ENCODE peak calls at places on chromosomes 16 and 17, in six cellular contexts. One of them, this sample, is unnamed.

GRCh38 chr17:10286324-10286723 is 86.5 kb downstream of the MYH13 start:
- DNase-seq in tibial artery: no peak
- DNase-seq in neural progenitor cell: no peak
- DNase-seq in glutamatergic neuron: no peak
- DNase-seq in dorsolateral prefrontal cortex: no peak
- DNase-seq in AG09309: no peak
- DNase-seq in this sample: no peak

GRCh38 chr17:51857052-51857593 is 301.4 kb downstream of the CA10 start:
- DNase-seq in tibial artery: no peak
- DNase-seq in neural progenitor cell: peak
- DNase-seq in glutamatergic neuron: no peak
- DNase-seq in dorsolateral prefrontal cortex: peak
- DNase-seq in AG09309: no peak
- DNase-seq in this sample: no peak

GRCh38 chr17:28916302-28916934 is 13.5 kb upstream of the DHRS13 start:
- DNase-seq in tibial artery: peak
- DNase-seq in neural progenitor cell: peak
- DNase-seq in glutamatergic neuron: peak
- DNase-seq in dorsolateral prefrontal cortex: peak
- DNase-seq in AG09309: no peak
- DNase-seq in this sample: no peak

GRCh38 chr16:1741553-1742165 is 29.7 kb downstream of the NME3 start:
- DNase-seq in tibial artery: no peak
- DNase-seq in neural progenitor cell: no peak
- DNase-seq in glutamatergic neuron: peak
- DNase-seq in dorsolateral prefrontal cortex: peak
- DNase-seq in AG09309: no peak
- DNase-seq in this sample: no peak

GRCh38 chr17:50180593-50180992 is 14.8 kb downstream of the SGCA start:
- DNase-seq in tibial artery: no peak
- DNase-seq in neural progenitor cell: no peak
- DNase-seq in glutamatergic neuron: no peak
- DNase-seq in dorsolateral prefrontal cortex: no peak
- DNase-seq in AG09309: no peak
- DNase-seq in this sample: peak

GRCh38 chr16:15701975-15702970 is 52.2 kb downstream of the NDE1 start:
- DNase-seq in tibial artery: no peak
- DNase-seq in neural progenitor cell: no peak
- DNase-seq in glutamatergic neuron: no peak
- DNase-seq in dorsolateral prefrontal cortex: no peak
- DNase-seq in AG09309: no peak
- DNase-seq in this sample: no peak

GRCh38 chr17:48231995-48232729 is 124.6 kb downstream of the SNX11 start:
- DNase-seq in tibial artery: no peak
- DNase-seq in neural progenitor cell: no peak
- DNase-seq in glutamatergic neuron: no peak
- DNase-seq in dorsolateral prefrontal cortex: no peak
- DNase-seq in AG09309: no peak
- DNase-seq in this sample: no peak

GRCh38 chr16:31706925-31707324 is 166.7 kb upstream of the ZNF267 start:
- DNase-seq in tibial artery: no peak
- DNase-seq in neural progenitor cell: no peak
- DNase-seq in glutamatergic neuron: no peak
- DNase-seq in dorsolateral prefrontal cortex: no peak
- DNase-seq in AG09309: no peak
- DNase-seq in this sample: no peak

GRCh38 chr16:17467923-17468540 is 2.7 kb downstream of the XYLT1 start:
- DNase-seq in tibial artery: peak
- DNase-seq in neural progenitor cell: peak
- DNase-seq in glutamatergic neuron: peak
- DNase-seq in dorsolateral prefrontal cortex: peak
- DNase-seq in AG09309: no peak
- DNase-seq in this sample: peak

GRCh38 chr17:78210111-78210510 is 3.9 kb upstream of the BIRC5 start:
- DNase-seq in tibial artery: no peak
- DNase-seq in neural progenitor cell: no peak
- DNase-seq in glutamatergic neuron: no peak
- DNase-seq in dorsolateral prefrontal cortex: peak
- DNase-seq in AG09309: no peak
- DNase-seq in this sample: no peak

GRCh38 chr17:63529711-63530556 is 6.8 kb downstream of the KCNH6 start:
- DNase-seq in tibial artery: no peak
- DNase-seq in neural progenitor cell: no peak
- DNase-seq in glutamatergic neuron: no peak
- DNase-seq in dorsolateral prefrontal cortex: no peak
- DNase-seq in AG09309: no peak
- DNase-seq in this sample: no peak
- TF ChIP-seq CTCF in tibial artery: no peak
- TF ChIP-seq CTCF in neural progenitor cell: no peak
- TF ChIP-seq CTCF in glutamatergic neuron: no peak
- TF ChIP-seq CTCF in dorsolateral prefrontal cortex: no peak
- TF ChIP-seq CTCF in AG09309: no peak
- TF ChIP-seq CTCF in this sample: no peak

DNA sequence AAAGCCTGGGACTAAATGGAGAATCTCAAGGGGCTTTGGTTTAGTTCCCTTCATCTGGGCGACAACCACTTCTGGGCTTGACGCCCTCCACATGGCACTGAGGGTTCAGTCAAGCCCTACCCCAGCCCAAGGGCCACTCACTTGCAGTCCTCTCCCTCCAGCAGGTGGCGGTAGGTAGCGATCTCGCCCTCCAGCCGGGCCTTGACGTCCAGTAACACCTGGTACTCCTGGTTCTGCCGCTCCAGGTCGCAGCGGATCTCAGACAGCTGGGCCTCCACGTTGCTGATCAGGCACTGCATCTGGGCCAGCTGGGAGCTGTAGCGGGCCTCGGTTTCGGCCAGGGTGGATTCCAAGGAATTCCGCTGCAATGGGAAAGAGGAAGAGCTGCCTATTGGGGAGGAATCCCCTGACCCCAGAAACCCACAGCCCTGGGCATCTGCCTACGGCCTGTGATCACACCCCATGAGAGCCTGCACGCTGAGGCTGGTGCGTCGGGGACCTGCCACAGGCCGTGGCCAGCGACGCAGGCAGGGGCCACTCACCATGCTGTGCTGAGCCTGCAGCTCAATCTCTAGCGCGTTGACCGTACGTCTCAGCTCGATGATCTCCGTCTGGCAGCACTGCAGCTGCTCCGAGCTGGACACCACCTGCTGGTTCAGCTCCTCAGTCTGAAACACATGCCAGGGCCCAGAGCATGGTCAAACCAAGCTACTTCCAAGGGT is 2.7 kb downstream of the KRT36 start:
- DNase-seq in tibial artery: no peak
- DNase-seq in neural progenitor cell: peak
- DNase-seq in glutamatergic neuron: no peak
- DNase-seq in dorsolateral prefrontal cortex: no peak
- DNase-seq in AG09309: no peak
- DNase-seq in this sample: peak
- TF ChIP-seq CTCF in tibial artery: no peak
- TF ChIP-seq CTCF in neural progenitor cell: peak
- TF ChIP-seq CTCF in glutamatergic neuron: peak
- TF ChIP-seq CTCF in dorsolateral prefrontal cortex: peak
- TF ChIP-seq CTCF in AG09309: peak
- TF ChIP-seq CTCF in this sample: peak

GRCh38 chr16:82439678-82440293 is 187.0 kb upstream of the CDH13 start:
- DNase-seq in tibial artery: no peak
- DNase-seq in neural progenitor cell: peak
- DNase-seq in glutamatergic neuron: peak
- DNase-seq in dorsolateral prefrontal cortex: no peak
- DNase-seq in AG09309: no peak
- DNase-seq in this sample: no peak
- TF ChIP-seq CTCF in tibial artery: peak
- TF ChIP-seq CTCF in neural progenitor cell: peak
- TF ChIP-seq CTCF in glutamatergic neuron: peak
- TF ChIP-seq CTCF in dorsolateral prefrontal cortex: peak
- TF ChIP-seq CTCF in AG09309: peak
- TF ChIP-seq CTCF in this sample: no peak

DNA sequence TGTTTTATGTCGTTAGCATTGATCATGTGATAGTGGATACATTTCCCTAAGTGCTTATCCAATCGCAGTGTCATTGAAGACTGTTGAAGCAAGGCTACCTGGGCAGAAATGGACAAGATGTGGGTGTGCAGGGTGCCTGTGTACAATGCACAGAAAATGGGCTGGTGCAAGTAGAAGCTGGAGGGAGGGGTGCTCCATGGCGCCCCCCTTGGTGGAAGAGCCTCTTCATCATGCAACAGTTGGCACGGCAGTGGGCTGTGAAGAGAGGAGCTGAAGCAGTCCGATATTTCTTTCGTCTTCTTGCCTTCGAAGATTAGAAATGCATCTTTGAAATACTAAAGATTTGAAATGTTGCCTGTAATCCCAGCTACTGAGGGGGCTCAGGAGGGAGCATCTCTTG is 100.5 kb downstream of the PLCG2 start:
- DNase-seq in tibial artery: no peak
- DNase-seq in neural progenitor cell: peak
- DNase-seq in glutamatergic neuron: no peak
- DNase-seq in dorsolateral prefrontal cortex: no peak
- DNase-seq in AG09309: no peak
- DNase-seq in this sample: no peak
- TF ChIP-seq CTCF in tibial artery: no peak
- TF ChIP-seq CTCF in neural progenitor cell: peak
- TF ChIP-seq CTCF in glutamatergic neuron: peak
- TF ChIP-seq CTCF in dorsolateral prefrontal cortex: no peak
- TF ChIP-seq CTCF in AG09309: no peak
- TF ChIP-seq CTCF in this sample: no peak

DNA sequence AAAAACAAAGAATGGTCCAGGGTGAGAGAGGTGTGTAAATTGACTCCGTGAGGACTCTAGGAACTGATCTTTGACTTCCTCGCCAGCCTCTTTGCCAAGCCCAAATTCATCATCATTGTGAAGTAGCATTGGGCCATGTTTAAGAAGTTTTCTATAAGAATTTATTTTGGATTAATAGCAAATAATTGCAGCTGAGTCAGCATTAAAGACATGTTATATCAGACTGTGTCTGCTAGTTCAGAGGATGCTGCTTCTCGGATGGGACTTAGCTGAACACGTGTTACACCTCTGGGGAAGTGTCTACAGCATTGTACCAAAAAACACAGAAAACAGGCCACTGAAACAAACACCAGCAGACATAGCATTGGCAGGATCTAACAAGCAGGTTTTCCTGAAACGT is 366.6 kb downstream of the CDH13 start:
- DNase-seq in tibial artery: no peak
- DNase-seq in neural progenitor cell: no peak
- DNase-seq in glutamatergic neuron: no peak
- DNase-seq in dorsolateral prefrontal cortex: no peak
- DNase-seq in AG09309: no peak
- DNase-seq in this sample: no peak
- TF ChIP-seq CTCF in tibial artery: no peak
- TF ChIP-seq CTCF in neural progenitor cell: no peak
- TF ChIP-seq CTCF in glutamatergic neuron: no peak
- TF ChIP-seq CTCF in dorsolateral prefrontal cortex: no peak
- TF ChIP-seq CTCF in AG09309: no peak
- TF ChIP-seq CTCF in this sample: no peak

DNA sequence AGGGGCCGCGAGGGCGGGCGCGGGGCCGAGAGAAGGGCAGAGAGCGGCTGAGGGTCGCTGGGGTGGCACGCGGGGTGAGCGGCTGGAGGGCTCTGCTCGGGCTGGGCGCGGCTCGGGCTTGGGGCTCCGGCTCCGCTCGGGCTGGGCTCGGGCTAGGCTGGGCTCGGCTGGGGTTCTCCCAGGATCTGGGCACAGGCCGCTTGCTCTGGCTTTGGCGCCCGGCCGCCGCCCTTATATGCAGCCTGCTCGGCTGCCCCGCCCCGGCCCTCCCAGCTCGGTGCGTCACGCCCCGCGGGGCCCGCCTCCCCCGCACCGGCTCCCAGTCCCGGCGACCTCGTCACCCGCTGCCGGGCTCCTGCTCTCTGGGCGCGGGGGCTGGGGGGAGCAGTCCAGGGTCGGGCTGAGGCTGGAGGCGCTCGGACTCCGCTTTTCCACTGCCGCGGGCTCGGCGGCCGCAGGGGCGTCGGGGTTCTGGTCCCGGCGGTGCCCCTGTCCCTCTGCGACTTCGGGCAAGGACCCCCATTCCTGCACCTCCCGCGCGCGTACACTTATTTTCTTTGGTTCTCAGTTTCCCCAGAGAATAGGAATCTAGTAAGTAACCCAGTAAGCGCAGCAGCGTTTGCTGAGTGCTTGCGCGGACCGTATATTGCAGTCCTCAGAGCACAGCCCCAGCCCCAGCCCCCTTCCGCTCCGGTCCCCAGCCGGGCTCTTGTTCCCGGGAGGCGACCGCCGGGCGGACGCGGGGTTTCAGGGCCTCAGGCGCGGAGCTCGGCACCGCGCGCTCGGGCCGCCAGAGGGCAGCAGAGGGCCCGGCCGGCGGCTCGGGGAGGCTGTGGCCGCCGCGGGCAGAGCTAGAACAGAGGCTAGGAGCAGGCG is at the start of gene RASD1:
- DNase-seq in tibial artery: peak
- DNase-seq in neural progenitor cell: peak
- DNase-seq in glutamatergic neuron: peak
- DNase-seq in dorsolateral prefrontal cortex: peak
- DNase-seq in AG09309: peak
- DNase-seq in this sample: peak
- TF ChIP-seq CTCF in tibial artery: peak
- TF ChIP-seq CTCF in neural progenitor cell: peak
- TF ChIP-seq CTCF in glutamatergic neuron: peak
- TF ChIP-seq CTCF in dorsolateral prefrontal cortex: peak
- TF ChIP-seq CTCF in AG09309: peak
- TF ChIP-seq CTCF in this sample: peak

GRCh38 chr17:13807103-13807502 is 205.4 kb upstream of the HS3ST3A1 start:
- DNase-seq in tibial artery: no peak
- DNase-seq in neural progenitor cell: no peak
- DNase-seq in glutamatergic neuron: no peak
- DNase-seq in dorsolateral prefrontal cortex: no peak
- DNase-seq in AG09309: no peak
- DNase-seq in this sample: no peak
- TF ChIP-seq CTCF in tibial artery: no peak
- TF ChIP-seq CTCF in neural progenitor cell: no peak
- TF ChIP-seq CTCF in glutamatergic neuron: no peak
- TF ChIP-seq CTCF in dorsolateral prefrontal cortex: no peak
- TF ChIP-seq CTCF in AG09309: no peak
- TF ChIP-seq CTCF in this sample: no peak

GRCh38 chr17:72361892-72362291 is 241.1 kb downstream of the SOX9 start:
- DNase-seq in tibial artery: no peak
- DNase-seq in neural progenitor cell: no peak
- DNase-seq in glutamatergic neuron: no peak
- DNase-seq in dorsolateral prefrontal cortex: no peak
- DNase-seq in AG09309: no peak
- DNase-seq in this sample: no peak
- TF ChIP-seq CTCF in tibial artery: no peak
- TF ChIP-seq CTCF in neural progenitor cell: no peak
- TF ChIP-seq CTCF in glutamatergic neuron: no peak
- TF ChIP-seq CTCF in dorsolateral prefrontal cortex: no peak
- TF ChIP-seq CTCF in AG09309: no peak
- TF ChIP-seq CTCF in this sample: no peak